ENCODE peak calls at places on chromosomes 13 and 19, in ten cellular contexts. Z, H, K, F, C, X, G, V, A and M are unnamed samples.

GRCh38 chr19:35746556-35746955 is 1.1 kb downstream of the PSENEN start:
- DNase-seq in H (no peak), A (no peak), C (no peak), K (no peak), X (no peak), V (no peak), G (no peak), Z (no peak), F (no peak), M (no peak)

GRCh38 chr13:29187584-29187983 is 367.4 kb downstream of the MTUS2 start:
- DNase-seq in A (no peak), G (no peak), X (no peak), V (no peak), H (no peak), C (no peak), K (no peak), Z (no peak), F (no peak), M (no peak)

GRCh38 chr13:97028441-97029299 is 34.4 kb upstream of the OXGR1 start:
- DNase-seq in K (peak; percentile 48), A (no peak), G (peak; percentile 39), C (peak; percentile 67), V (peak; percentile 12), Z (peak; percentile 44), X (peak; percentile 48), H (peak; percentile 56), F (peak; percentile 42), M (peak; percentile 62)

GRCh38 chr13:34772881-34773280 is 169.2 kb upstream of the NBEA start:
- DNase-seq in A (no peak), G (no peak), K (no peak), C (no peak), Z (no peak), F (peak; percentile 7), H (no peak), V (no peak), X (no peak), M (no peak)

GRCh38 chr13:25687622-25688225 is 315.9 kb downstream of the ATP8A2 start:
- DNase-seq in V (peak; percentile 16), Z (no peak), C (no peak), K (no peak), G (no peak), H (no peak), A (no peak), X (no peak), F (no peak), M (no peak)

GRCh38 chr13:75442736-75443234 is 39.2 kb downstream of the TBC1D4 start:
- DNase-seq in Z (no peak), V (no peak), F (no peak), K (no peak), H (peak; percentile 20), C (no peak), A (no peak), G (no peak), X (no peak), M (no peak)

GRCh38 chr13:20514866-20515265 is 10.8 kb downstream of the CRYL1 start:
- DNase-seq in H (no peak), K (no peak), X (no peak), C (no peak), F (no peak), Z (no peak), V (no peak), A (no peak), G (no peak), M (no peak)

GRCh38 chr13:90717451-90717936 is 630.0 kb upstream of the MIR17HG start:
- DNase-seq in H (peak; percentile 69), A (no peak), X (peak; percentile 19), F (no peak), Z (no peak), V (peak; percentile 97), K (no peak), G (no peak), C (no peak), M (peak; percentile 59)

GRCh38 chr13:80547885-80548284 is 207.0 kb upstream of the SPRY2 start:
- DNase-seq in H (peak; percentile 20), F (no peak), V (no peak), Z (no peak), K (no peak), X (no peak), G (peak; percentile 32), A (no peak), C (no peak), M (peak; percentile 34)

GRCh38 chr19:39998511-39998910 is 1.7 kb downstream of the ZNF546 start:
- DNase-seq in K (no peak), F (no peak), G (no peak), X (no peak), A (no peak), V (no peak), Z (no peak), H (no peak), C (no peak), M (peak; percentile 42)

DNA sequence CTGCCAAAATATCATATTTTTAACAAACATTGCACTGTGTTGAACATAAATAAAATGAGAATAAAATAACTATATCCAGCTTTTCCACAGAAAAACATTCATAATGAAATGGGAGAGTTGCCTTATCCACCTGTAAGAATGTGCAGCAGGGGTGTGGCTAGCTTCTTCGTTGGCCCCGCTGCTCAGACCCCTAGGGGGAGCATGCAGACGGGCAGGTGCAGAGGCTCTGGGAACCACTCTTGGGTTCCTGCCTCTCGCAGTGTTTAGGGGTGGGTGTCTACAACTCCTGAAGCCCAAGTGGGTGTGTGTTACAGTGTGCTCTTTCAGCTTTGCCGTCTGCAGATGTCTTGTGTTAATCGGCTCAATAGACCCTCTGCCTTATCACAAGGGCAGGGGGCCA is 121.7 kb downstream of the SLITRK5 start:
- DNase-seq in Z (no peak), C (no peak), G (no peak), K (no peak), V (no peak), X (no peak), F (no peak), A (no peak), H (no peak), M (no peak)
- TF ChIP-seq CTCF in Z (no peak), C (no peak), G (no peak), K (no peak), V (no peak), X (no peak), F (no peak), A (no peak), H (no peak), M (no peak)

DNA sequence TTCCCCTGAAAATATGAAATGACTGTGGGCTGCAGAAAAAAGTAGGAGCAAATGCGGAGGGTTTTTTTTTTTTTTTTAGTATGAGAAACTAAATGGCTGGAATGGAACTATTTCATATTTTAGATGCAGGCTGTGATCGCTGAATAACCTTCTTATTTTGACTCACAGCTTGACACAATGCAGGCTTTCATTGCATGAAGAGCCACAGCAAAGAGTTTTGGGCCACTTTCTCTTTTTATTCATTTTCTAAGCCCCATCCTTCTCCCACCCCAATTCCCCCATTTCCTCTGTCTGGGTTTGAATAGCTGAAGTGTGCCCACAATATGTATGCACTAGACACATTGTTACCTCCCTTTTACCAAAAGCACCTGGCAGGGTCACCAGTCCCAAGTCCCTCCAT is 125.9 kb downstream of the COG6 start:
- DNase-seq in G (no peak), V (no peak), H (no peak), A (no peak), C (no peak), K (no peak), Z (no peak), X (no peak), F (no peak), M (no peak)
- H3K4me3 ChIP-seq in G (no peak overlapping the region), V (no peak overlapping the region), H (no peak overlapping the region), A (no peak overlapping the region), C (no peak overlapping the region), K (no peak overlapping the region), Z (no peak overlapping the region), X (no peak overlapping the region), F (no peak overlapping the region), M (no peak overlapping the region)

GRCh38 chr19:45406165-45406956 is at the start of gene POLR1G:
- DNase-seq in Z (peak; percentile 80), V (peak; percentile 80), H (peak; percentile 83), G (peak; percentile 84), K (peak; percentile 76), X (peak; percentile 79), F (peak; percentile 92), C (peak; percentile 78), A (no peak), M (peak; percentile 81)
- TF ChIP-seq CTCF in Z (peak; percentile 15), V (no peak), H (no peak), G (no peak), K (no peak), X (no peak), F (no peak), C (no peak), A (no peak), M (no peak)

DNA sequence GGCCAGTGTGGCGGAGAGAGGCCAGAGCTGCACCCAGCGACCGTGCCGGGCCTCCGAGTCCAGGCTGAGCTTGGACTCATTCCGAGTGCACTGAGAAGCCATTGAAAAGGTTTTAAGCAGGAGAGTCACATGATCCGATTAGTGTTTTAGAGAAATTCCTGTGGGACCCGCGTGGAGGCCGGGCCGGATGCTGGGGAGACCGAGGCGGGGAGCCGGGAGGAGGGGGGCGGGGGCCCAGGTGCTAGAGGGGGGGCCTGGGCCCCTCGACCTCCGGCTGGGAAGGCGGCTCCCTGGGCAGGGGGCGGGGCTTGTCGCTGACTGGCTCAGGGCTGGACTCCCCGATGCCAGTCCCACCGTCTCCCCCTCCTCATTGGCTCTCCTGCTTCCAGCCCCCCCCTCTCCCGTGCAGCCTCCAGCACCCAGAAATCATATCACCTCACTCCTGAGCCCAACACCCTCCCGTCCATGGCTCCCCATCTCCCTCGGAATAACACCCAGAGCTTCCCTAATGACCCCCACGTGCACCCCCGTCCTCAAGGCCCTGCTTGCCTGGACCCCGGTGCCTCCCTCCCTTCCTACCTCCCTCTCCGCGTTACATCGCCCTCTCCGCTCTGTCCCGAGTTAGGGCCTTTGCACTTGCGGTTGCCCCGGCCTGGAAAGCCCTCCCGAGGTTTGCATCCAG is 5.2 kb upstream of the ZNF579 start:
- DNase-seq in Z (peak; percentile 92), X (peak; percentile 87), G (peak; percentile 50), V (peak; percentile 63), H (peak; percentile 68), K (peak; percentile 57), F (peak; percentile 61), C (peak; percentile 76), A (no peak), M (peak; percentile 58)
- H3K4me3 ChIP-seq in Z (peak overlapping the region; percentile 29), X (no peak overlapping the region), G (no peak overlapping the region), V (peak overlapping the region; percentile 41), H (peak overlapping the region; percentile 39), K (peak overlapping the region; percentile 64), F (peak overlapping the region; percentile 9), C (peak overlapping the region; percentile 37), A (peak overlapping the region; percentile 30), M (peak overlapping the region; percentile 48)

DNA sequence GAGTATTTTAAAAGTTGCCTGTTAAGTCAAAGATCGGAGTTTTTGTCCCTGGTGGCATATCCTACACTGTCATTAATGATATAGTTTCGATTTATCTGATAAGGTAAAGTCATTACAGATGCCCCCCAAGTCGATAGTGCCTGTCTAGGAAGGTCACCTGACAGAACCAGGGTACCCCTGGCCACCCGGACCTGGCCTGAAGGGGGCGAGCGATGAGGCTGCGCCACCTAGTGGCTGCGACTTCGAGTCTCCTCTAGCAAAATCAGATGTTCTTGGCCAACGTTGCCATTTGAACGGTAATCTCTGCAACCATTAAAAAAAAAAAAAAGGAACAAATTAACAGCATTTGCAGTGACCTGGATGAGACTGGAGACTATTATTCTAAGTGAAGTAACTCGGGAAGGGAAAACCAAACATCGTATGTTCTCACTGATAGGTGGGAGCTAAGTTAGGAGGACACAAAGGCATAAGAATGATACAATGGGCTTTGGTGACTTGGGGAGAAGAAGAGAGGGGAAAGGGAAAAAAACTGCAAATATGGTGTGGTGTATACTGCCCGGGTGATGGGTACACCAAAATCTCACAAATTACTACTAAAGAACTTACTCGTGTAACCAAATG is 565.1 kb downstream of the LIG4 start:
- DNase-seq in F (peak; percentile 27), G (peak; percentile 27), X (peak; percentile 35), Z (peak; percentile 58), C (peak; percentile 53), H (peak; percentile 66), V (peak; percentile 25), K (peak; percentile 33), A (no peak), M (peak; percentile 50)
- TF ChIP-seq CTCF in F (peak; percentile 42), G (peak; percentile 56), X (peak; percentile 61), Z (no peak), C (peak; percentile 64), H (peak; percentile 94), V (peak; percentile 84), K (peak; percentile 52), A (peak; percentile 34), M (peak; percentile 73)